ENCODE peak calls at places on chromosomes 11 and 22, in five cellular contexts. I, U, Q, J and F are unnamed samples.

GRCh38 chr11:19769820-19770219 is 57.2 kb downstream of the NAV2 start:
- DNase-seq in U (no peak), I (no peak), J (no peak), Q (no peak), F (no peak)

GRCh38 chr11:75982309-75982708 is 167.3 kb downstream of the UVRAG start:
- DNase-seq in Q (no peak), I (no peak), U (no peak), J (no peak), F (no peak)

GRCh38 chr11:16789061-16789415 is 50.6 kb downstream of the C11orf58 start:
- DNase-seq in U (no peak), Q (no peak), I (no peak), J (no peak), F (no peak)

GRCh38 chr11:32290783-32291182 is 144.6 kb downstream of the WT1 start:
- DNase-seq in J (no peak), U (no peak), I (no peak), Q (no peak), F (peak)

GRCh38 chr11:92380882-92381281 is 156.3 kb downstream of the FAT3 start:
- DNase-seq in Q (no peak), J (no peak), I (no peak), U (no peak), F (no peak)

GRCh38 chr22:45883811-45884170 is 93.2 kb downstream of the WNT7B start:
- DNase-seq in J (no peak), U (peak), Q (no peak), I (no peak), F (no peak)

GRCh38 chr11:20360650-20361049 is 2.9 kb upstream of the HTATIP2 start:
- DNase-seq in U (no peak), Q (no peak), I (no peak), J (no peak), F (no peak)

GRCh38 chr11:134014502-134014901 is 54.4 kb upstream of the JAM3 start:
- DNase-seq in J (no peak), Q (no peak), U (no peak), I (no peak), F (no peak)

GRCh38 chr22:44097263-44098020 is 73.3 kb downstream of the PARVB start:
- DNase-seq in U (peak), I (no peak), J (no peak), Q (no peak), F (no peak)

GRCh38 chr11:72208281-72208680 is 8.3 kb upstream of the FOLR2 start:
- DNase-seq in U (no peak), Q (no peak), J (no peak), I (no peak), F (no peak)

DNA sequence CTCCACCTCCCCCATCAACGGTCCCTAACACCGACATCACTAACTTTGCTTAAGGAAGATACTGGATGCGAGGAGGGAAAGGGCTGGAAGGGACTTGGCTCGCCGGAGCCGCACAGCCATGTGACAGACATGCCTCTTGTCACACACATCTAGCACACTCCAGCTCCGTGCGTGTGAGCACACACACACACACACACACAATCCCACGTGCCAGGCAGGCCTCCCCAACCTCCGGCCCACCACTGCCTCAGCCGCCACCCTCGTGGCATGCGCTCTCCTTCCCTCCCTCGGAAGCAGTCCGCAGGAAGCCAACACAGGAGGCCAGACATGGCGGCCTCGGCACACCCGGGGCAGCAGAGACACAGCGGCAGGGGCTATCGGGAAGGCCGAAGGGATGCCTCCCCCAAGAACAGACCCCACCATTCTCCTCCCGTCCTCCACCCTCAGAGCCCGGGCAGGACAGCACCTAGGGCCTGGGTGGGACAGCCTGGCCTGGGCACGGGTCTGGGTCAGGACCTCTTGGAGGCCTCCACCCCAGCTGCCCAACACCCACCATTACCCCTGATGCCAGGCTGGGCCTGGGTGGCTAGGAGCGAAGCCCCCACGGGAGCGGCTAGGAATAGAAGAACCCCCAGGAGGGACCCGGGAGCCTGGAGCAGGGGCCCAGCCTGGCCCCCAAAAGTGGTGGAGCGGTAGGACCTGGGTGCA is 1.0 kb downstream of the MFNG start:
- DNase-seq in Q (no peak), I (peak), U (peak), J (no peak), F (no peak)
- H3K27ac ChIP-seq in Q (no peak), I (peak), U (peak), J (peak), F (peak)

DNA sequence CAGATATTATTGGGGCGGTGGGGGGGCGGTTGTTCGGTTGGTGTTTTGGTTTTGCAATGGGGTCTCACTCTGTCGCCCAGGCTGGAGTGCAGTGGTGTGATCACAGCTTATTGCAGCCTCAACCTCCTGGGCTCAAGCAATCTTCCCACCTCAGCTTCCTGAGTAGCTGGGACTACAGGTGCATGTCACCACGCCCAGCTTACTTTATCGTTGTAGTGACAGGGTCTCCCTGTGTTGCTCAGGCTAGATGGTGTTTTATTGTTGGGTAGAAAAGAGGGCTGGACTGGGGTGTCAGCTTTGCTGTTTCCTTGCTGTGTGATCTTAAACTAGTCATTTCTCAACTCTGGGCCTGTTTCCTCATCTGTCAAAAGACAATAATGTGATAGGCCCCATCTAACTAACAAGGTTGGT is 17.5 kb upstream of the MYH9 start:
- DNase-seq in Q (no peak), I (no peak), U (no peak), J (no peak), F (no peak)
- TF ChIP-seq CTCF in Q (no peak), I (no peak), U (no peak), J (no peak), F (no peak)

DNA sequence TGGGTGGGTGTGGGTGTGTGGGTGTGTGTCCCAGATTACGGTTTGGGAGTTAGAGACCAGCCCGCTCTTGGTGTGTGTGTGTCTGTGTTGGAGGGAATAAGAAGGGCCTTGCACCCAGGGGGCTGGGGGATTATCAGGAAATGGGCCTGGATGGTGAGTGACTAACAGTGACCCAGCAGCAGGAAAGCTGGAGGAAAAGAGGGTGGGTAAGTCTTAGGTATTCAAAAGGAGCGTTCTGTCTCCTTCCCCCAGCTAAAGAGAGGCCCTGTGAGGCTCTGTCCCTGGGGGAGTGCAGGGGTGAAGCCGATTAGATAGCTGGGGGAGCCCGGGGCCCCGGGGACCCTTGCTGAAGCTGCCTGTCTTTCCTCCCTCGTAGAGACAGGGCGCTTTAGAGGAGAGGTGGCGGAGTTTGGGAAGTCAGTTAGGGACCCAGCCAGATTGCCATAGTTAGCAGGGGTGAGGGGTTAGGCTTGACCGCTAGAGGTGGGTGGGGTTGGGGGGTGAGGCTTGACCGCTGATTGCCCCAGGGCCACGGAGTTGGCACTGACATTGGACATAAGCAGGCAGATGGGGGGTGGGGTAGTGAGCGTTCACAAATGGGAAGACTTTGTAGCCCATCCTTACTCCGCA is 1.5 kb downstream of the OAF start:
- DNase-seq in J (no peak), U (no peak), Q (no peak), I (no peak), F (no peak)
- H3K27ac ChIP-seq in J (peak), U (no peak), Q (no peak), I (no peak), F (peak)

DNA sequence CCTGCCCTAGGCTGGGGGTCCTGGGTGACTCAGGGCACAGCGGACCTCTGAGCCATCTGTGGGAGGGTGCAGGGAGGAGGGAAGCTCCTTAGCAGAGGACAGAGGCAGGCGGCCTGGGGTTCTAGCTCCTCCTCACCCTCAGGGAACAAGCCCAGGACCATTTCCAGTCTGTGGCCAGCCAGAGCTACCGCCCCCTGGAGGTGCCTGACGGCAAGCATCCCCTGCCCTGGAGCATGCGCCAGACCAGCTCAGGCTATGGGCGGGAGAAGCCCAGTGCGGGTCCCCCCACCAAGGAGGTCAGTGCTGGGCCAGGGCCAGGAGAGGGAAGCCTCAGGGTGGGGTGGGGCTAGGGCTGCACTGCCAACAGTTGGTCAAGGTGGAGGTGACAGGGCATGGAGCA is 26.0 kb upstream of the LRRC10B start:
- DNase-seq in J (no peak), Q (peak), U (no peak), I (no peak), F (no peak)
- TF ChIP-seq CTCF in J (peak), Q (peak), U (peak), I (no peak), F (no peak)

GRCh38 chr11:94925422-94926270 is 47.7 kb downstream of the CWC15 start:
- DNase-seq in I (no peak), J (no peak), Q (no peak), U (no peak), F (no peak)
- H3K27ac ChIP-seq in I (no peak), J (peak), Q (no peak), U (peak), F (peak)

DNA sequence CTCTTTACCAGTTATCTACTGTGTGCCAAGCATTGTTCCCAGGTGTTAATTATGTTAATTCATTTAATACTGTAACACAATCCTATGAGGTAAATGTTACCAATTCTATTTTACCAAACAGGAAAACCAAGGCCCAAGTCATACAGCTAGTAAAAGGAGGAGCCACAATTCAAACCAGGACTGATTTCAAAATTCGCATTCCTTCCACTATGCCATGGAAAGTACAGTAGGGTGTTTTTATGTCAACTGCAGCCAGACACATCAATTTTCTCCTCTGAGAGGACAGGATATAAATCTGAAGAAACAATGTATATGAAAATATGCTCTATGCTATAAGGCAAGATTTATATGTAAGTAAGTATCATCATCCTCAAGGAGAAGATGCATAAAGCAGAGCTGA is 104.3 kb downstream of the RPL27A start:
- DNase-seq in I (no peak), Q (no peak), U (no peak), J (no peak), F (no peak)
- TF ChIP-seq CTCF in I (peak), Q (no peak), U (no peak), J (no peak), F (peak)

DNA sequence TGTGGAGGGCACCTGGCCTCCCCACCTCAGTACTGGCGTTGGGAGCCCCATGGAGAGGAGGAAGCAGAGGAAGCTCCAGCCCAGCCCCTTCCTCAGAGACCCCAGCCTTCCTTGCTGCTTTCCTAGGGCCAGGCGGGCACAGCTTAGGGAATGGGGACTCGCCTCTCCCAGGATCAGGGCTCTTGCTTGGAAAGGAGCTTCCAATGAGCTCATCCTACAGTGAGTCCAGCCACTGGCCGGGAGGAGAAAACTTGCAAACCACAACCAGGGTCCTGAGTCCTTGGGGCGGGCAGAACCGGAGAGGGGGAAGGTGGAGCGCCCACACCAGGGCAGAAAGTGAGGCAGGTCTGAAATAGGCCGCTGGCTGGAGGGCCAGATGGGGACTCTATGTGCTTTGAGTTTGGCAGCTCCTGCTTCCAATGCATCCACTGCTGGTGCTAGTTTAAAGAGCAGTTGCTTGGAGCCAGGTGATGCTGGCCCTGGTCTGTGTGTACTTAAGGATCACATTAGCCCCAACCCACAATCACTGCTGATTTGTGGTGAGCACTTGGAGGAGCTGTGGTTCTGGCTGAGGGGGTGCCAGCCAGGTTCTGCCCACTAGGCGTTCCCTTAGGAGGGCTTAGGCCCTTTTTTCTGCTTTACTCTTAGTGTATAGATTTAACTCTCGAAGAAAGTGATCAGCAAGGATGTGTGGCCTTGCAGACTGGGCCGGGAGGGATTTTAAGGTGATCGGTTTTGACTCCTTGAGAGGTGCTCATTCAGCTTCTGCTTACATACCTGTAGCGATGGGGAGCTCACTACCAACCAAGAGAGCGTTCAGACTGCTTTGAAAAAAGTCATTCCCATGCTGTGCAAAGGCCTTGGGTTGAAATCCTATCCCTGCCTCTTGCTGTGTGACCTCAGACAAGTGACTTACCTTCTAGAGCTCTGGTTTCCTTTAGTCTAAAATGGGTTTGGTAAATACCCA is 81.9 kb downstream of the TP53I11 start:
- DNase-seq in I (no peak), U (no peak), Q (no peak), J (no peak), F (no peak)
- H3K27ac ChIP-seq in I (no peak), U (no peak), Q (no peak), J (peak), F (no peak)

DNA sequence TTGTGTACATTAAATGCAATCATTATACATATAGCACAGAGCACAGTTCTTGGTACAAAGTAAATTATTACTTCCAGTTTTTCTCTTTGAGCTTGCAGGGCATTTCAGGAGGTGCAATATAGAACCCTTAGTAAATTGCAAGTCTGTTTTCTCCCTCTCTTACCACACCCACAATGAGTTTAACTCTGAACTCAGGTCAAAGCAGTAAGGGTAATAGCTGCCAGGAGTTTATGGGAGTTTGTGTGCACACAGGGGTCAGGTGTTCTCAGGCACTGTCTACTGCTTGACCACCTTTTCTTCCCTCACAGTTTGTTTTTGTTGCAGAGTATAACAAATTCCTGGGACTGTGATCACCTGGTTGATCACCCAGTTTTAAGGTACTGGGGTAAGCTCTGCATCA is 478.5 kb upstream of the TENM4 start:
- DNase-seq in I (no peak), U (no peak), Q (no peak), J (no peak), F (no peak)
- TF ChIP-seq CTCF in I (no peak), U (no peak), Q (no peak), J (no peak), F (no peak)